ENCODE peak calls at places on chromosomes 12 and 14, in eight cellular contexts. E is stimulated activated CD4-positive, alpha-beta T cell treated with anti-CD3 and anti-CD28 coated beads, Interleukin-15, amount 100 ng/mL, for 1 hour; G is GM12864; I is colonic mucosa; T is brain microvascular endothelial cell; O is anterior cingulate cortex; A is pulmonary artery endothelial cell; Z is naive thymus-derived CD8-positive, alpha-beta T cell. F is an unnamed sample.

GRCh38 chr14:51211149-51211548 is 28.9 kb upstream of the TMX1 start:
- DNase-seq in Z (no peak), E (no peak), T (peak), G (no peak), O (no peak), I (no peak), A (no peak), F (no peak)

GRCh38 chr12:1920971-1921370 is 2.5 kb upstream of the CACNA2D4 start:
- DNase-seq in A (no peak), T (no peak), G (no peak), Z (no peak), O (no peak), I (peak), E (no peak), F (peak)

GRCh38 chr12:120978296-120979219 is at the start of gene HNF1A:
- DNase-seq in I (peak), Z (no peak), O (no peak), A (no peak), T (no peak), E (no peak), G (no peak), F (no peak)

GRCh38 chr14:66082009-66082408 is 404.2 kb upstream of the CCDC196 start:
- DNase-seq in E (no peak), T (no peak), G (no peak), Z (no peak), A (peak), I (no peak), O (no peak), F (no peak)

GRCh38 chr14:22841769-22842168 is 5.4 kb downstream of the MMP14 start:
- DNase-seq in O (no peak), I (no peak), Z (no peak), T (no peak), E (no peak), G (no peak), A (no peak), F (no peak)

GRCh38 chr14:99862111-99862510 is 68.9 kb downstream of the EML1 start:
- DNase-seq in E (no peak), O (no peak), Z (no peak), T (peak), I (no peak), A (no peak), G (no peak), F (no peak)

GRCh38 chr14:74048291-74048690 is 29.1 kb downstream of the BBOF1 start:
- DNase-seq in E (no peak), I (no peak), O (no peak), T (no peak), Z (no peak), G (no peak), A (no peak), F (no peak)

GRCh38 chr12:116426391-116427136 is 132.6 kb upstream of the MAP1LC3B2 start:
- DNase-seq in Z (no peak), A (no peak), O (no peak), T (peak), E (no peak), G (no peak), I (no peak), F (no peak)

GRCh38 chr14:101853455-101854018 is 92.0 kb downstream of the PPP2R5C start:
- DNase-seq in Z (no peak), A (no peak), O (no peak), T (no peak), I (no peak), E (no peak), G (no peak), F (no peak)

GRCh38 chr12:55687746-55688145 is 20.0 kb downstream of the ITGA7 start:
- DNase-seq in O (no peak), T (no peak), G (no peak), A (no peak), Z (no peak), I (no peak), E (no peak), F (no peak)

GRCh38 chr14:42335918-42336317 is 729.2 kb downstream of the LRFN5 start:
- DNase-seq in O (no peak), I (no peak), Z (no peak), T (no peak), E (no peak), A (no peak), G (no peak), F (no peak)

GRCh38 chr12:19299765-19300164 is 139.5 kb upstream of the AEBP2 start:
- DNase-seq in I (no peak), T (peak), O (no peak), G (no peak), Z (no peak), E (no peak), A (no peak), F (no peak)

GRCh38 chr12:64352181-64352580 is 38.4 kb downstream of the C12orf56 start:
- DNase-seq in T (no peak), E (no peak), I (no peak), G (no peak), O (no peak), Z (no peak), A (no peak), F (no peak)

F was measured in midbrain.